ENCODE peak calls at places on chromosomes 11 and 22, in four cellular contexts. One of them, this sample, is unnamed.

GRCh38 chr11:92657226-92657625 is 312.2 kb upstream of the MTNR1B start:
- DNase-seq in mesendoderm: no peak
- DNase-seq in H9: no peak
- DNase-seq in H1: no peak
- DNase-seq in this sample: no peak

GRCh38 chr22:37802310-37803194 is 5.2 kb upstream of the GCAT start:
- DNase-seq in mesendoderm: peak; percentile 75
- DNase-seq in H9: peak; percentile 80
- DNase-seq in H1: peak; percentile 85
- DNase-seq in this sample: peak; percentile 39

GRCh38 chr22:42156597-42156996 is 26.0 kb upstream of the CYP2D6 start:
- DNase-seq in mesendoderm: no peak
- DNase-seq in H9: no peak
- DNase-seq in H1: no peak
- DNase-seq in this sample: no peak

GRCh38 chr11:134140961-134141490 is 72.2 kb downstream of the JAM3 start:
- DNase-seq in mesendoderm: no peak
- DNase-seq in H9: no peak
- DNase-seq in H1: no peak
- DNase-seq in this sample: no peak

GRCh38 chr22:29727248-29727551 is 7.4 kb downstream of the CABP7 start:
- DNase-seq in mesendoderm: peak; percentile 84
- DNase-seq in H9: peak; percentile 79
- DNase-seq in H1: peak; percentile 79
- DNase-seq in this sample: peak; percentile 32

GRCh38 chr11:107716884-107717532 is 5.2 kb upstream of the SLN start:
- DNase-seq in mesendoderm: no peak
- DNase-seq in H9: no peak
- DNase-seq in H1: no peak
- DNase-seq in this sample: no peak

GRCh38 chr11:61701298-61701993 is 21.3 kb downstream of the DAGLA start:
- DNase-seq in mesendoderm: peak; percentile 82
- DNase-seq in H9: peak; percentile 85
- DNase-seq in H1: peak; percentile 76
- DNase-seq in this sample: peak; percentile 16

GRCh38 chr11:130720232-130720787 is 196.0 kb downstream of the SNX19 start:
- DNase-seq in mesendoderm: peak; percentile 82
- DNase-seq in H9: no peak
- DNase-seq in H1: no peak
- DNase-seq in this sample: no peak

GRCh38 chr11:43943931-43944751 is 1.7 kb downstream of the C11orf96 start:
- DNase-seq in mesendoderm: no peak
- DNase-seq in H9: no peak
- DNase-seq in H1: peak; percentile 72
- DNase-seq in this sample: peak; percentile 28

GRCh38 chr11:57751676-57752253 is at the start of gene BTBD18:
- DNase-seq in mesendoderm: peak; percentile 84
- DNase-seq in H9: peak; percentile 60
- DNase-seq in H1: peak; percentile 54
- DNase-seq in this sample: peak; percentile 58

GRCh38 chr22:42371112-42371900 is 60.9 kb downstream of the NFAM1 start:
- DNase-seq in mesendoderm: no peak
- DNase-seq in H9: no peak
- DNase-seq in H1: no peak
- DNase-seq in this sample: no peak

GRCh38 chr22:31818481-31819392 is 64.9 kb downstream of the DEPDC5 start:
- DNase-seq in mesendoderm: peak; percentile 14
- DNase-seq in H9: no peak
- DNase-seq in H1: no peak
- DNase-seq in this sample: peak; percentile 48

GRCh38 chr11:102138677-102139076 is 28.4 kb downstream of the YAP1 start:
- DNase-seq in mesendoderm: no peak
- DNase-seq in H9: no peak
- DNase-seq in H1: no peak
- DNase-seq in this sample: peak; percentile 92

GRCh38 chr11:43419460-43419859 is 60.7 kb downstream of the TTC17 start:
- DNase-seq in mesendoderm: peak; percentile 36
- DNase-seq in H9: no peak
- DNase-seq in H1: no peak
- DNase-seq in this sample: peak; percentile 53

GRCh38 chr22:42078469-42079318 is 806 bp upstream of the SMDT1 start:
- DNase-seq in mesendoderm: no peak
- DNase-seq in H9: peak; percentile 47
- DNase-seq in H1: no peak
- DNase-seq in this sample: no peak

GRCh38 chr11:103736986-103737622 is 299.3 kb upstream of the DDI1 start:
- DNase-seq in mesendoderm: no peak
- DNase-seq in H9: no peak
- DNase-seq in H1: no peak
- DNase-seq in this sample: no peak

GRCh38 chr11:103736323-103736722 is 300.1 kb upstream of the DDI1 start:
- DNase-seq in mesendoderm: peak; percentile 8
- DNase-seq in H9: no peak
- DNase-seq in H1: no peak
- DNase-seq in this sample: no peak

GRCh38 chr11:103737791-103738190 is 298.6 kb upstream of the DDI1 start:
- DNase-seq in mesendoderm: peak; percentile 12
- DNase-seq in H9: no peak
- DNase-seq in H1: no peak
- DNase-seq in this sample: no peak

GRCh38 chr11:103733889-103734288 is 302.6 kb upstream of the DDI1 start:
- DNase-seq in mesendoderm: no peak
- DNase-seq in H9: no peak
- DNase-seq in H1: no peak
- DNase-seq in this sample: no peak

GRCh38 chr11:103735497-103736032 is 300.9 kb upstream of the DDI1 start:
- DNase-seq in mesendoderm: no peak
- DNase-seq in H9: no peak
- DNase-seq in H1: no peak
- DNase-seq in this sample: peak; percentile 46
- H4K5ac ChIP-seq in mesendoderm: no peak overlapping the region
- H4K5ac ChIP-seq in H9: no peak overlapping the region
- H4K5ac ChIP-seq in H1: no peak overlapping the region
- H4K5ac ChIP-seq in this sample: peak overlapping the region; percentile 45

GRCh38 chr11:1163321-1163910 is 5.7 kb downstream of the MUC5AC start:
- DNase-seq in mesendoderm: no peak
- DNase-seq in H9: no peak
- DNase-seq in H1: no peak
- DNase-seq in this sample: no peak
- H3K27me3 ChIP-seq in mesendoderm: no peaks in the 10 kb centered on the region
- H3K27me3 ChIP-seq in H9: no peaks in the 10 kb centered on the region
- H3K27me3 ChIP-seq in H1: no peaks in the 10 kb centered on the region
- H3K27me3 ChIP-seq in this sample: peaks cover 16% of the 10 kb centered on the region

GRCh38 chr11:75303544-75304224 is 47.8 kb downstream of the ARRB1 start:
- DNase-seq in mesendoderm: no peak
- DNase-seq in H9: peak; percentile 62
- DNase-seq in H1: no peak
- DNase-seq in this sample: no peak
- H4K5ac ChIP-seq in mesendoderm: no peak overlapping the region
- H4K5ac ChIP-seq in H9: no peak overlapping the region
- H4K5ac ChIP-seq in H1: no peak overlapping the region
- H4K5ac ChIP-seq in this sample: no peak overlapping the region

GRCh38 chr11:2142762-2143202 is 3.6 kb upstream of the IGF2 start:
- DNase-seq in mesendoderm: no peak
- DNase-seq in H9: no peak
- DNase-seq in H1: no peak
- DNase-seq in this sample: peak; percentile 52

GRCh38 chr11:2144549-2145220 is 5.5 kb upstream of the IGF2 start:
- DNase-seq in mesendoderm: no peak
- DNase-seq in H9: no peak
- DNase-seq in H1: no peak
- DNase-seq in this sample: no peak

GRCh38 chr11:2146051-2146450 is 6.9 kb upstream of the IGF2 start:
- DNase-seq in mesendoderm: no peak
- DNase-seq in H9: no peak
- DNase-seq in H1: no peak
- DNase-seq in this sample: no peak

GRCh38 chr11:2142300-2142759 is 3.1 kb upstream of the IGF2 start:
- DNase-seq in mesendoderm: no peak
- DNase-seq in H9: no peak
- DNase-seq in H1: no peak
- DNase-seq in this sample: peak; percentile 30

GRCh38 chr11:2143652-2144548 is 4.7 kb upstream of the IGF2 start:
- DNase-seq in mesendoderm: no peak
- DNase-seq in H9: no peak
- DNase-seq in H1: no peak
- DNase-seq in this sample: no peak
- H3K27me3 ChIP-seq in mesendoderm: peaks cover 90% of the 10 kb centered on the region
- H3K27me3 ChIP-seq in H9: peaks cover 79% of the 10 kb centered on the region
- H3K27me3 ChIP-seq in H1: peaks cover 90% of the 10 kb centered on the region
- H3K27me3 ChIP-seq in this sample: peaks cover 94% of the 10 kb centered on the region